ENCODE peak calls at places on chromosomes 5 and 9, in nine cellular contexts. One of them, this sample, is unnamed.

GRCh38 chr9:121670447-121670846 is 19.0 kb downstream of the DAB2IP start:
- DNase-seq in body of pancreas: peak; percentile 83
- DNase-seq in cardiac muscle cell: no peak
- DNase-seq in tibial artery: peak; percentile 82
- DNase-seq in CD4-positive, alpha-beta T cell: no peak
- DNase-seq in aorta: no peak
- DNase-seq in BE2C: no peak
- DNase-seq in AG04450: peak; percentile 27
- DNase-seq in mesenchymal stem cell: no peak
- DNase-seq in this sample: peak; percentile 77

GRCh38 chr9:6354072-6354686 is 26.0 kb downstream of the TPD52L3 start:
- DNase-seq in body of pancreas: no peak
- DNase-seq in cardiac muscle cell: peak; percentile 64
- DNase-seq in tibial artery: no peak
- DNase-seq in CD4-positive, alpha-beta T cell: no peak
- DNase-seq in aorta: no peak
- DNase-seq in BE2C: no peak
- DNase-seq in AG04450: peak; percentile 48
- DNase-seq in mesenchymal stem cell: peak; percentile 75
- DNase-seq in this sample: peak; percentile 0

GRCh38 chr9:122948313-122948712 is 7.5 kb downstream of the RABGAP1 start:
- DNase-seq in body of pancreas: no peak
- DNase-seq in cardiac muscle cell: no peak
- DNase-seq in tibial artery: no peak
- DNase-seq in CD4-positive, alpha-beta T cell: no peak
- DNase-seq in aorta: no peak
- DNase-seq in BE2C: no peak
- DNase-seq in AG04450: no peak
- DNase-seq in mesenchymal stem cell: no peak
- DNase-seq in this sample: no peak

GRCh38 chr5:43193952-43194321 is 1.9 kb downstream of the NIM1K start:
- DNase-seq in body of pancreas: no peak
- DNase-seq in cardiac muscle cell: no peak
- DNase-seq in tibial artery: no peak
- DNase-seq in CD4-positive, alpha-beta T cell: no peak
- DNase-seq in aorta: no peak
- DNase-seq in BE2C: no peak
- DNase-seq in AG04450: no peak
- DNase-seq in mesenchymal stem cell: no peak
- DNase-seq in this sample: no peak

GRCh38 chr9:134188421-134189166 is 24.2 kb upstream of the RNU6ATAC start:
- DNase-seq in body of pancreas: peak; percentile 13
- DNase-seq in cardiac muscle cell: no peak
- DNase-seq in tibial artery: peak; percentile 65
- DNase-seq in CD4-positive, alpha-beta T cell: no peak
- DNase-seq in aorta: peak; percentile 80
- DNase-seq in BE2C: peak; percentile 50
- DNase-seq in AG04450: no peak
- DNase-seq in mesenchymal stem cell: no peak
- DNase-seq in this sample: no peak

GRCh38 chr5:40121236-40121635 is 558.5 kb upstream of the PTGER4 start:
- DNase-seq in body of pancreas: no peak
- DNase-seq in cardiac muscle cell: no peak
- DNase-seq in tibial artery: no peak
- DNase-seq in CD4-positive, alpha-beta T cell: no peak
- DNase-seq in aorta: no peak
- DNase-seq in BE2C: no peak
- DNase-seq in AG04450: no peak
- DNase-seq in mesenchymal stem cell: no peak
- DNase-seq in this sample: peak; percentile 70

GRCh38 chr9:131817627-131818026 is 77.8 kb upstream of the RAPGEF1 start:
- DNase-seq in body of pancreas: no peak
- DNase-seq in cardiac muscle cell: no peak
- DNase-seq in tibial artery: no peak
- DNase-seq in CD4-positive, alpha-beta T cell: no peak
- DNase-seq in aorta: no peak
- DNase-seq in BE2C: peak; percentile 76
- DNase-seq in AG04450: no peak
- DNase-seq in mesenchymal stem cell: no peak
- DNase-seq in this sample: no peak

GRCh38 chr5:132909702-132910101 is 36.2 kb downstream of the LEAP2 start:
- DNase-seq in body of pancreas: no peak
- DNase-seq in cardiac muscle cell: no peak
- DNase-seq in tibial artery: no peak
- DNase-seq in CD4-positive, alpha-beta T cell: no peak
- DNase-seq in aorta: no peak
- DNase-seq in BE2C: no peak
- DNase-seq in AG04450: no peak
- DNase-seq in mesenchymal stem cell: no peak
- DNase-seq in this sample: no peak

GRCh38 chr9:12916037-12916436 is 141.2 kb downstream of the LURAP1L start:
- DNase-seq in body of pancreas: no peak
- DNase-seq in cardiac muscle cell: peak; percentile 66
- DNase-seq in tibial artery: no peak
- DNase-seq in CD4-positive, alpha-beta T cell: no peak
- DNase-seq in aorta: no peak
- DNase-seq in BE2C: no peak
- DNase-seq in AG04450: no peak
- DNase-seq in mesenchymal stem cell: peak; percentile 12
- DNase-seq in this sample: no peak

GRCh38 chr9:92138157-92138959 is 23.1 kb upstream of the SPTLC1 start:
- DNase-seq in body of pancreas: peak; percentile 65
- DNase-seq in cardiac muscle cell: peak; percentile 85
- DNase-seq in tibial artery: no peak
- DNase-seq in CD4-positive, alpha-beta T cell: peak; percentile 54
- DNase-seq in aorta: peak; percentile 92
- DNase-seq in BE2C: peak; percentile 89
- DNase-seq in AG04450: no peak
- DNase-seq in mesenchymal stem cell: peak; percentile 70
- DNase-seq in this sample: peak; percentile 56

GRCh38 chr5:36369092-36369737 is 67.5 kb upstream of the RANBP3L start:
- DNase-seq in body of pancreas: peak; percentile 38
- DNase-seq in cardiac muscle cell: no peak
- DNase-seq in tibial artery: no peak
- DNase-seq in CD4-positive, alpha-beta T cell: no peak
- DNase-seq in aorta: no peak
- DNase-seq in BE2C: no peak
- DNase-seq in AG04450: no peak
- DNase-seq in mesenchymal stem cell: no peak
- DNase-seq in this sample: peak; percentile 67

GRCh38 chr9:78074385-78075291 is 43.0 kb upstream of the GNAQ start:
- DNase-seq in body of pancreas: no peak
- DNase-seq in cardiac muscle cell: no peak
- DNase-seq in tibial artery: no peak
- DNase-seq in CD4-positive, alpha-beta T cell: no peak
- DNase-seq in aorta: no peak
- DNase-seq in BE2C: no peak
- DNase-seq in AG04450: no peak
- DNase-seq in mesenchymal stem cell: no peak
- DNase-seq in this sample: no peak

GRCh38 chr5:56350595-56351170 is 117.6 kb upstream of the ANKRD55 start:
- DNase-seq in body of pancreas: peak; percentile 19
- DNase-seq in cardiac muscle cell: no peak
- DNase-seq in tibial artery: peak; percentile 84
- DNase-seq in CD4-positive, alpha-beta T cell: no peak
- DNase-seq in aorta: peak; percentile 85
- DNase-seq in BE2C: peak; percentile 81
- DNase-seq in AG04450: peak; percentile 58
- DNase-seq in mesenchymal stem cell: peak; percentile 94
- DNase-seq in this sample: peak; percentile 93

GRCh38 chr5:32842798-32843531 is 131.8 kb downstream of the NPR3 start:
- DNase-seq in body of pancreas: no peak
- DNase-seq in cardiac muscle cell: no peak
- DNase-seq in tibial artery: no peak
- DNase-seq in CD4-positive, alpha-beta T cell: no peak
- DNase-seq in aorta: no peak
- DNase-seq in BE2C: no peak
- DNase-seq in AG04450: no peak
- DNase-seq in mesenchymal stem cell: no peak
- DNase-seq in this sample: no peak

GRCh38 chr5:86917117-86917579 is 299.4 kb downstream of the COX7C start:
- DNase-seq in body of pancreas: no peak
- DNase-seq in cardiac muscle cell: peak; percentile 78
- DNase-seq in tibial artery: no peak
- DNase-seq in CD4-positive, alpha-beta T cell: no peak
- DNase-seq in aorta: no peak
- DNase-seq in BE2C: no peak
- DNase-seq in AG04450: no peak
- DNase-seq in mesenchymal stem cell: peak; percentile 63
- DNase-seq in this sample: no peak

GRCh38 chr5:178674334-178674733 is 47.5 kb upstream of the CLK4 start:
- DNase-seq in body of pancreas: no peak
- DNase-seq in cardiac muscle cell: no peak
- DNase-seq in tibial artery: no peak
- DNase-seq in CD4-positive, alpha-beta T cell: no peak
- DNase-seq in aorta: no peak
- DNase-seq in BE2C: no peak
- DNase-seq in AG04450: no peak
- DNase-seq in mesenchymal stem cell: no peak
- DNase-seq in this sample: no peak

GRCh38 chr5:137997726-137998213 is 35.1 kb downstream of the FAM13B start:
- DNase-seq in body of pancreas: no peak
- DNase-seq in cardiac muscle cell: no peak
- DNase-seq in tibial artery: no peak
- DNase-seq in CD4-positive, alpha-beta T cell: no peak
- DNase-seq in aorta: no peak
- DNase-seq in BE2C: no peak
- DNase-seq in AG04450: no peak
- DNase-seq in mesenchymal stem cell: peak; percentile 33
- DNase-seq in this sample: no peak

GRCh38 chr9:110049699-110050450 is 158.1 kb downstream of the C9orf152 start:
- DNase-seq in body of pancreas: no peak
- DNase-seq in cardiac muscle cell: peak; percentile 44
- DNase-seq in tibial artery: peak; percentile 74
- DNase-seq in CD4-positive, alpha-beta T cell: peak; percentile 2
- DNase-seq in aorta: peak; percentile 85
- DNase-seq in BE2C: peak; percentile 8
- DNase-seq in AG04450: no peak
- DNase-seq in mesenchymal stem cell: peak; percentile 50
- DNase-seq in this sample: peak; percentile 55

GRCh38 chr5:142826741-142827492 is 56.7 kb downstream of the ARHGAP26 start:
- DNase-seq in body of pancreas: no peak
- DNase-seq in cardiac muscle cell: no peak
- DNase-seq in tibial artery: no peak
- DNase-seq in CD4-positive, alpha-beta T cell: no peak
- DNase-seq in aorta: peak; percentile 78
- DNase-seq in BE2C: no peak
- DNase-seq in AG04450: no peak
- DNase-seq in mesenchymal stem cell: no peak
- DNase-seq in this sample: peak; percentile 83

GRCh38 chr9:116661037-116661954 is 25.8 kb upstream of the TRIM32 start:
- DNase-seq in body of pancreas: peak; percentile 16
- DNase-seq in cardiac muscle cell: peak; percentile 79
- DNase-seq in tibial artery: no peak
- DNase-seq in CD4-positive, alpha-beta T cell: no peak
- DNase-seq in aorta: no peak
- DNase-seq in BE2C: peak; percentile 28
- DNase-seq in AG04450: peak; percentile 74
- DNase-seq in mesenchymal stem cell: peak; percentile 75
- DNase-seq in this sample: peak; percentile 16

DNA sequence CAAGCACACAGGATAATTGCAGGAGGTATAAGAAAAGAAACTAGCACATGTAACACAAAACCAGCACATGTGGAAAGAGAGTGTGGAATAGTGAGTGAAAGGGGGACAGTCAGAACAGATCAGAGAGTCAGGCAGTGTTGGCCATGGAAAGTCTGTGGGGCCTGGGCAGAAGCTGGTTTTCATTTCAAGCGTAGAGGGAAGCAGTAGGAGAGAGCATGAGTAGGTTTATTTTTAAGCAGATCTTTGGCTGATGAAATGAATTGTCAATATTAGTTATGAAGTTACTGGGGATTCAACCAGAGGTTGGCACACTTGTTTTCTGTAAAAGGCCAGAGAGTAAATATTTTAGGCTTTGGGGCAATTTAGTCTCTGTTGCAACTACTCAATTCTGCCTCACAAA is 283.1 kb downstream of the SMARCA2 start:
- DNase-seq in body of pancreas: no peak
- DNase-seq in cardiac muscle cell: no peak
- DNase-seq in tibial artery: no peak
- DNase-seq in CD4-positive, alpha-beta T cell: no peak
- DNase-seq in aorta: no peak
- DNase-seq in BE2C: no peak
- DNase-seq in AG04450: no peak
- DNase-seq in mesenchymal stem cell: no peak
- DNase-seq in this sample: no peak
- H3K9me3 ChIP-seq in body of pancreas: no peaks in the 10 kb centered on the region
- H3K9me3 ChIP-seq in cardiac muscle cell: no peaks in the 10 kb centered on the region
- H3K9me3 ChIP-seq in tibial artery: no peaks in the 10 kb centered on the region
- H3K9me3 ChIP-seq in CD4-positive, alpha-beta T cell: no peaks in the 10 kb centered on the region
- H3K9me3 ChIP-seq in aorta: no peaks in the 10 kb centered on the region
- H3K9me3 ChIP-seq in BE2C: peaks cover 2% of the 10 kb centered on the region
- H3K9me3 ChIP-seq in AG04450: no peaks in the 10 kb centered on the region
- H3K9me3 ChIP-seq in mesenchymal stem cell: no peaks in the 10 kb centered on the region
- H3K9me3 ChIP-seq in this sample: no peaks in the 10 kb centered on the region

DNA sequence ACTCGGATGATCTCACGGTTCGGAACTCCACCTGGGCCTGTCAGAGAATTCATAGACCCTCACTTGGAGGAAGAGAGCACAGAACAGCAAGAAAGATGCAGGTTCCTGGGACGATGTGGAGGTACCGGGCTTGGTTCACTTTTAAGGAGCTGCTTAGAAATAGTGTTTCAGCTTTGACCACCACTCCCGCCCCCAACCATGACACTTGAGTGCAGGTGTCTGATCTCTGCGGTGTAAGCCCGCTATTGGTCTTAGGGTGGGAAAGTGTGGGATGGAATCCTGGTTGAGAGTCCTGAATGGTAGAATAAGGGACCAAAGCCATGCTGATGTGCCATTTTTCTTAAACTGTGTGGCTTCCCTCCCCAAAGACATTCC is 97.2 kb upstream of the LMX1B start:
- DNase-seq in body of pancreas: no peak
- DNase-seq in cardiac muscle cell: no peak
- DNase-seq in tibial artery: peak; percentile 40
- DNase-seq in CD4-positive, alpha-beta T cell: no peak
- DNase-seq in aorta: no peak
- DNase-seq in BE2C: no peak
- DNase-seq in AG04450: no peak
- DNase-seq in mesenchymal stem cell: no peak
- DNase-seq in this sample: no peak
- H3K27me3 ChIP-seq in body of pancreas: no peaks in the 10 kb centered on the region
- H3K27me3 ChIP-seq in cardiac muscle cell: peaks cover 23% of the 10 kb centered on the region
- H3K27me3 ChIP-seq in tibial artery: peaks cover 3% of the 10 kb centered on the region
- H3K27me3 ChIP-seq in CD4-positive, alpha-beta T cell: peaks cover 48% of the 10 kb centered on the region
- H3K27me3 ChIP-seq in aorta: no peaks in the 10 kb centered on the region
- H3K27me3 ChIP-seq in BE2C: no peaks in the 10 kb centered on the region
- H3K27me3 ChIP-seq in AG04450: peaks cover 39% of the 10 kb centered on the region
- H3K27me3 ChIP-seq in mesenchymal stem cell: peaks cover 72% of the 10 kb centered on the region
- H3K27me3 ChIP-seq in this sample: no peaks in the 10 kb centered on the region

GRCh38 chr5:4479381-4479780 is 660.7 kb upstream of the ADAMTS16 start:
- DNase-seq in body of pancreas: no peak
- DNase-seq in cardiac muscle cell: no peak
- DNase-seq in tibial artery: no peak
- DNase-seq in CD4-positive, alpha-beta T cell: no peak
- DNase-seq in aorta: no peak
- DNase-seq in BE2C: no peak
- DNase-seq in AG04450: no peak
- DNase-seq in mesenchymal stem cell: no peak
- DNase-seq in this sample: no peak
- H3K9me3 ChIP-seq in body of pancreas: no peaks in the 10 kb centered on the region
- H3K9me3 ChIP-seq in cardiac muscle cell: no peaks in the 10 kb centered on the region
- H3K9me3 ChIP-seq in tibial artery: no peaks in the 10 kb centered on the region
- H3K9me3 ChIP-seq in CD4-positive, alpha-beta T cell: no peaks in the 10 kb centered on the region
- H3K9me3 ChIP-seq in aorta: peaks cover 2% of the 10 kb centered on the region
- H3K9me3 ChIP-seq in BE2C: no peaks in the 10 kb centered on the region
- H3K9me3 ChIP-seq in AG04450: peaks cover 33% of the 10 kb centered on the region
- H3K9me3 ChIP-seq in mesenchymal stem cell: peaks cover 13% of the 10 kb centered on the region
- H3K9me3 ChIP-seq in this sample: peaks cover 7% of the 10 kb centered on the region

GRCh38 chr5:172722309-172722815 is 48.6 kb downstream of the DUSP1 start:
- DNase-seq in body of pancreas: no peak
- DNase-seq in cardiac muscle cell: no peak
- DNase-seq in tibial artery: no peak
- DNase-seq in CD4-positive, alpha-beta T cell: no peak
- DNase-seq in aorta: peak; percentile 28
- DNase-seq in BE2C: no peak
- DNase-seq in AG04450: no peak
- DNase-seq in mesenchymal stem cell: peak; percentile 45
- DNase-seq in this sample: no peak
- H3K27me3 ChIP-seq in body of pancreas: no peaks in the 10 kb centered on the region
- H3K27me3 ChIP-seq in cardiac muscle cell: peaks cover 31% of the 10 kb centered on the region
- H3K27me3 ChIP-seq in tibial artery: no peaks in the 10 kb centered on the region
- H3K27me3 ChIP-seq in CD4-positive, alpha-beta T cell: no peaks in the 10 kb centered on the region
- H3K27me3 ChIP-seq in aorta: no peaks in the 10 kb centered on the region
- H3K27me3 ChIP-seq in BE2C: no peaks in the 10 kb centered on the region
- H3K27me3 ChIP-seq in AG04450: peaks cover 4% of the 10 kb centered on the region
- H3K27me3 ChIP-seq in mesenchymal stem cell: no peaks in the 10 kb centered on the region
- H3K27me3 ChIP-seq in this sample: no peaks in the 10 kb centered on the region